ENCODE peak calls at places on chromosomes 3 and 15, in seven cellular contexts. One of them, this sample, is unnamed.

GRCh38 chr3:29346828-29347227 is 66.0 kb downstream of the RBMS3 start:
- DNase-seq in left lung: no peak
- DNase-seq in ovary: no peak
- DNase-seq in upper lobe of right lung: no peak
- DNase-seq in body of pancreas: no peak
- DNase-seq in AG04450: peak
- DNase-seq in transverse colon: no peak
- DNase-seq in this sample: peak

GRCh38 chr3:115072265-115073008 is 74.7 kb downstream of the ZBTB20 start:
- DNase-seq in body of pancreas: no peak
- DNase-seq in AG04450: no peak
- DNase-seq in transverse colon: no peak
- DNase-seq in upper lobe of right lung: no peak
- DNase-seq in left lung: no peak
- DNase-seq in ovary: no peak
- DNase-seq in this sample: no peak

GRCh38 chr3:181791380-181791779 is 79.7 kb downstream of the SOX2 start:
- DNase-seq in transverse colon: no peak
- DNase-seq in AG04450: no peak
- DNase-seq in upper lobe of right lung: no peak
- DNase-seq in left lung: no peak
- DNase-seq in body of pancreas: no peak
- DNase-seq in ovary: no peak
- DNase-seq in this sample: no peak

GRCh38 chr3:139388961-139389551 is 391 bp downstream of the COPB2 start:
- DNase-seq in upper lobe of right lung: no peak
- DNase-seq in AG04450: no peak
- DNase-seq in transverse colon: no peak
- DNase-seq in ovary: no peak
- DNase-seq in body of pancreas: no peak
- DNase-seq in left lung: no peak
- DNase-seq in this sample: no peak

GRCh38 chr3:171718493-171719205 is 91.6 kb downstream of the PLD1 start:
- DNase-seq in body of pancreas: no peak
- DNase-seq in left lung: no peak
- DNase-seq in transverse colon: no peak
- DNase-seq in ovary: no peak
- DNase-seq in upper lobe of right lung: no peak
- DNase-seq in AG04450: no peak
- DNase-seq in this sample: no peak

GRCh38 chr15:67030036-67030762 is 35.2 kb upstream of the SMAD3 start:
- DNase-seq in ovary: no peak
- DNase-seq in AG04450: no peak
- DNase-seq in left lung: no peak
- DNase-seq in transverse colon: no peak
- DNase-seq in body of pancreas: no peak
- DNase-seq in upper lobe of right lung: no peak
- DNase-seq in this sample: no peak

GRCh38 chr3:151228291-151229125 is 25.5 kb upstream of the GPR171 start:
- DNase-seq in body of pancreas: no peak
- DNase-seq in ovary: no peak
- DNase-seq in left lung: no peak
- DNase-seq in upper lobe of right lung: no peak
- DNase-seq in transverse colon: no peak
- DNase-seq in AG04450: peak
- DNase-seq in this sample: peak

GRCh38 chr3:161559177-161559998 is 62.8 kb downstream of the OTOL1 start:
- DNase-seq in transverse colon: no peak
- DNase-seq in body of pancreas: no peak
- DNase-seq in ovary: no peak
- DNase-seq in AG04450: no peak
- DNase-seq in left lung: no peak
- DNase-seq in upper lobe of right lung: no peak
- DNase-seq in this sample: no peak

GRCh38 chr3:108391917-108392585 is 95.7 kb downstream of the HHLA2 start:
- DNase-seq in upper lobe of right lung: no peak
- DNase-seq in ovary: no peak
- DNase-seq in left lung: no peak
- DNase-seq in transverse colon: no peak
- DNase-seq in body of pancreas: no peak
- DNase-seq in AG04450: no peak
- DNase-seq in this sample: no peak

GRCh38 chr15:101149864-101150722 is 101.8 kb downstream of the CHSY1 start:
- DNase-seq in left lung: peak
- DNase-seq in AG04450: no peak
- DNase-seq in transverse colon: no peak
- DNase-seq in ovary: peak
- DNase-seq in upper lobe of right lung: no peak
- DNase-seq in body of pancreas: no peak
- DNase-seq in this sample: no peak

GRCh38 chr3:173467501-173467900 is 70.0 kb downstream of the NLGN1 start:
- DNase-seq in AG04450: no peak
- DNase-seq in ovary: no peak
- DNase-seq in body of pancreas: no peak
- DNase-seq in left lung: no peak
- DNase-seq in transverse colon: no peak
- DNase-seq in upper lobe of right lung: no peak
- DNase-seq in this sample: no peak

GRCh38 chr3:131036986-131037385 is 10.3 kb downstream of the NEK11 start:
- DNase-seq in transverse colon: no peak
- DNase-seq in upper lobe of right lung: no peak
- DNase-seq in body of pancreas: no peak
- DNase-seq in AG04450: no peak
- DNase-seq in left lung: no peak
- DNase-seq in ovary: no peak
- DNase-seq in this sample: no peak

GRCh38 chr15:63135804-63136203 is 14.1 kb downstream of the LACTB start:
- DNase-seq in transverse colon: no peak
- DNase-seq in body of pancreas: no peak
- DNase-seq in left lung: no peak
- DNase-seq in upper lobe of right lung: no peak
- DNase-seq in AG04450: peak
- DNase-seq in ovary: no peak
- DNase-seq in this sample: no peak

GRCh38 chr15:80160570-80161156 is 7.9 kb downstream of the FAH start:
- DNase-seq in AG04450: peak
- DNase-seq in body of pancreas: no peak
- DNase-seq in upper lobe of right lung: peak
- DNase-seq in transverse colon: peak
- DNase-seq in left lung: peak
- DNase-seq in ovary: no peak
- DNase-seq in this sample: peak

GRCh38 chr3:17013050-17013449 is 128.3 kb downstream of the PLCL2 start:
- DNase-seq in upper lobe of right lung: no peak
- DNase-seq in ovary: no peak
- DNase-seq in left lung: no peak
- DNase-seq in body of pancreas: no peak
- DNase-seq in AG04450: no peak
- DNase-seq in transverse colon: no peak
- DNase-seq in this sample: no peak

GRCh38 chr15:96701443-96701842 is 370.9 kb downstream of the NR2F2 start:
- DNase-seq in upper lobe of right lung: no peak
- DNase-seq in transverse colon: no peak
- DNase-seq in ovary: no peak
- DNase-seq in left lung: no peak
- DNase-seq in body of pancreas: no peak
- DNase-seq in AG04450: no peak
- DNase-seq in this sample: no peak

GRCh38 chr3:148202386-148202785 is 495.3 kb upstream of the AGTR1 start:
- DNase-seq in ovary: no peak
- DNase-seq in upper lobe of right lung: no peak
- DNase-seq in transverse colon: no peak
- DNase-seq in left lung: no peak
- DNase-seq in AG04450: no peak
- DNase-seq in body of pancreas: no peak
- DNase-seq in this sample: no peak

GRCh38 chr3:197019535-197019934 is 10.1 kb downstream of the MELTF start:
- DNase-seq in left lung: no peak
- DNase-seq in transverse colon: no peak
- DNase-seq in ovary: no peak
- DNase-seq in AG04450: no peak
- DNase-seq in upper lobe of right lung: no peak
- DNase-seq in body of pancreas: no peak
- DNase-seq in this sample: no peak

GRCh38 chr15:94411279-94411678 is 179.9 kb downstream of the MCTP2 start:
- DNase-seq in body of pancreas: no peak
- DNase-seq in upper lobe of right lung: no peak
- DNase-seq in ovary: no peak
- DNase-seq in AG04450: no peak
- DNase-seq in left lung: no peak
- DNase-seq in transverse colon: no peak
- DNase-seq in this sample: no peak

GRCh38 chr15:96171842-96172241 is 158.7 kb upstream of the NR2F2 start:
- DNase-seq in ovary: no peak
- DNase-seq in left lung: no peak
- DNase-seq in AG04450: no peak
- DNase-seq in body of pancreas: no peak
- DNase-seq in upper lobe of right lung: no peak
- DNase-seq in transverse colon: no peak
- DNase-seq in this sample: no peak

GRCh38 chr15:81358248-81358647 is 15.8 kb downstream of the TMC3 start:
- DNase-seq in left lung: no peak
- DNase-seq in ovary: no peak
- DNase-seq in transverse colon: no peak
- DNase-seq in body of pancreas: no peak
- DNase-seq in upper lobe of right lung: no peak
- DNase-seq in AG04450: no peak
- DNase-seq in this sample: no peak

GRCh38 chr15:81361891-81362290 is 12.1 kb downstream of the TMC3 start:
- DNase-seq in ovary: no peak
- DNase-seq in transverse colon: no peak
- DNase-seq in body of pancreas: no peak
- DNase-seq in upper lobe of right lung: no peak
- DNase-seq in AG04450: no peak
- DNase-seq in left lung: no peak
- DNase-seq in this sample: no peak

GRCh38 chr15:81356252-81356651 is 17.8 kb downstream of the TMC3 start:
- DNase-seq in transverse colon: no peak
- DNase-seq in body of pancreas: no peak
- DNase-seq in ovary: no peak
- DNase-seq in AG04450: no peak
- DNase-seq in upper lobe of right lung: no peak
- DNase-seq in left lung: no peak
- DNase-seq in this sample: no peak

GRCh38 chr15:81360491-81360890 is 13.5 kb downstream of the TMC3 start:
- DNase-seq in upper lobe of right lung: no peak
- DNase-seq in body of pancreas: no peak
- DNase-seq in AG04450: no peak
- DNase-seq in left lung: no peak
- DNase-seq in transverse colon: no peak
- DNase-seq in ovary: no peak
- DNase-seq in this sample: no peak

DNA sequence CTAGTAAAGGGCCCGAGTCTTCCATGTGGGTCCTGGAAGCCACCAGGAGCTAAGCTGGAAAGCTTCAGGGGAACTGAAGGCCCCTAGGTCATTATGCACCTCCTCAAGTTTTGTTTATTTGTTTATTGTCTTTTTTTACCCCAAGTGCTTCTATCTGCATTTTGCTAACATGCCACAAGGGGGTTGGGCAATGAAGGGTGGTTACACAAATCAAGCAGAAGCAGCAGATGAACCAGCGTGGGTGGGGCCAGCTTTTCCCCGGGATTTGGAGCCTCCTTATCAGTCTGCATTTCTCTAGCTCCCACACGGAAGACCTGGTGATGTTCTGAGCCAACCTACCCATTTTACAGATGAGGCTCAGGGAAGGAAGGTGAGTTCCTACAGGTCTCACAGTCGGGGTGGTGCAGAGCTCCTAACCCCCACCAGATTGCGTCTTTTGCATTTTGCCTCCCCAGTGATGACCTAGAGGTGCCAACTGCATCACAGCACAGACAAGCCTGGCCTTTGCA is 16.8 kb downstream of the TMC3 start:
- DNase-seq in ovary: no peak
- DNase-seq in upper lobe of right lung: no peak
- DNase-seq in body of pancreas: no peak
- DNase-seq in AG04450: no peak
- DNase-seq in left lung: no peak
- DNase-seq in transverse colon: no peak
- DNase-seq in this sample: no peak
- TF ChIP-seq CTCF in ovary: no peak
- TF ChIP-seq CTCF in upper lobe of right lung: no peak
- TF ChIP-seq CTCF in body of pancreas: no peak
- TF ChIP-seq CTCF in AG04450: no peak
- TF ChIP-seq CTCF in left lung: no peak
- TF ChIP-seq CTCF in transverse colon: no peak
- TF ChIP-seq CTCF in this sample: no peak

GRCh38 chr3:159185443-159186050 is 383.7 kb downstream of the MFSD1 start:
- DNase-seq in AG04450: no peak
- DNase-seq in transverse colon: no peak
- DNase-seq in body of pancreas: no peak
- DNase-seq in left lung: no peak
- DNase-seq in ovary: no peak
- DNase-seq in upper lobe of right lung: no peak
- DNase-seq in this sample: no peak
- TF ChIP-seq CTCF in AG04450: no peak
- TF ChIP-seq CTCF in transverse colon: no peak
- TF ChIP-seq CTCF in body of pancreas: no peak
- TF ChIP-seq CTCF in left lung: no peak
- TF ChIP-seq CTCF in ovary: no peak
- TF ChIP-seq CTCF in upper lobe of right lung: no peak
- TF ChIP-seq CTCF in this sample: no peak

DNA sequence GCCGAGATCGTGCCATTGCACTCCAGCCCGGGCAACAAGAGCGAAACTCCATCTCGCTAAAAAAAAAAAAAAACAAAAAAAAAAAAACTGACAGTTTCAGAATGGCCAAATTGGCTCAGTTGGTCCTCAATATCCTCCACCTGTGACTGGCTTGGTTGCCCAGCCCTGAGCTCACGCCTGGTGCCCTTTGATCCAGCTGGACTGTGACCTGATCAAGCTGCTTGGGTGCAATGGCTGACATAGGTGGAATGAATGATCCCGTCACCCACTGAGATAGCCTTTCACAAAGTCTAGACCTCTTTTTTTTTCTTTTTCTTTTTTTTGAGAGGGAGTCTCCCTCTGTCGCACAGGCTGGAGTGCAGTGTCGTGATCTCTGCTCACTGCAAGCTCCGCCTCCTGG is 254.6 kb downstream of the FOXP1 start:
- DNase-seq in AG04450: no peak
- DNase-seq in body of pancreas: no peak
- DNase-seq in upper lobe of right lung: no peak
- DNase-seq in transverse colon: no peak
- DNase-seq in ovary: no peak
- DNase-seq in left lung: no peak
- DNase-seq in this sample: no peak
- TF ChIP-seq CTCF in AG04450: no peak
- TF ChIP-seq CTCF in body of pancreas: no peak
- TF ChIP-seq CTCF in upper lobe of right lung: no peak
- TF ChIP-seq CTCF in transverse colon: no peak
- TF ChIP-seq CTCF in ovary: no peak
- TF ChIP-seq CTCF in left lung: no peak
- TF ChIP-seq CTCF in this sample: no peak

DNA sequence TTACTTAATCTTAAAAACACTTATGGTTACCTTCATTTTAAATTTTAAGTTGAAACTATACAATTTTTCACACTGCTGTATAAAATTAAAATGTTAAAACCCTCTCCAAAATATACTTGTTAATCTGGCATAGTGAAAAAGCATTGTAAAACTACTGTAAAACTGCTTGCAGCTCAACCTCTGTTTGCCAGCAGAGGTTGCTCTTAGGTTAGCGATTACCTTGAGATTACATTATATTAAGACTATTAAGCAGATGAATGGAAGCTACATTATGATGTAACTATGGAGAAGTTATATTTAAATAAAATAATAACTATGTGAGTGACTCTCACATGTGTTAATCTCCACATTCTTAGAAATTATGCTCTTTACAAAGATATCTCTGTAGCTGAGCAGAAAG is 143.6 kb upstream of the SLITRK3 start:
- DNase-seq in AG04450: no peak
- DNase-seq in left lung: no peak
- DNase-seq in transverse colon: no peak
- DNase-seq in upper lobe of right lung: no peak
- DNase-seq in ovary: no peak
- DNase-seq in body of pancreas: no peak
- DNase-seq in this sample: no peak
- TF ChIP-seq CTCF in AG04450: peak
- TF ChIP-seq CTCF in left lung: no peak
- TF ChIP-seq CTCF in transverse colon: no peak
- TF ChIP-seq CTCF in upper lobe of right lung: peak
- TF ChIP-seq CTCF in ovary: no peak
- TF ChIP-seq CTCF in body of pancreas: peak
- TF ChIP-seq CTCF in this sample: no peak